ENCODE peak calls at places on chromosome 2, in seven cellular contexts. One of them, this sample, is unnamed. For H3K4me1, the result is how much of the 10 kb centered on the place peaks cover.

GRCh38 chr2:159152119-159152778 is 134.3 kb downstream of the WDSUB1 start:
- DNase-seq in PC-3: no peak
- DNase-seq in neural progenitor cell: no peak
- DNase-seq in right lobe of liver: no peak
- DNase-seq in GM23248: no peak
- DNase-seq in transverse colon: no peak
- DNase-seq in fibroblast of lung: peak
- DNase-seq in this sample: no peak

GRCh38 chr2:39602616-39603015 is 63.1 kb upstream of the TMEM178A start:
- DNase-seq in PC-3: no peak
- DNase-seq in neural progenitor cell: no peak
- DNase-seq in right lobe of liver: no peak
- DNase-seq in GM23248: no peak
- DNase-seq in transverse colon: no peak
- DNase-seq in fibroblast of lung: no peak
- DNase-seq in this sample: no peak

GRCh38 chr2:207224814-207225482 is 59.2 kb upstream of the KLF7 start:
- DNase-seq in PC-3: no peak
- DNase-seq in neural progenitor cell: no peak
- DNase-seq in right lobe of liver: no peak
- DNase-seq in GM23248: no peak
- DNase-seq in transverse colon: no peak
- DNase-seq in fibroblast of lung: no peak
- DNase-seq in this sample: no peak

GRCh38 chr2:102449370-102449974 is 23.6 kb upstream of the SLC9A4 start:
- DNase-seq in PC-3: peak
- DNase-seq in neural progenitor cell: peak
- DNase-seq in right lobe of liver: peak
- DNase-seq in GM23248: peak
- DNase-seq in transverse colon: peak
- DNase-seq in fibroblast of lung: peak
- DNase-seq in this sample: peak

GRCh38 chr2:127670957-127671290 is 4.4 kb downstream of the LIMS2 start:
- DNase-seq in PC-3: peak
- DNase-seq in neural progenitor cell: no peak
- DNase-seq in right lobe of liver: no peak
- DNase-seq in GM23248: no peak
- DNase-seq in transverse colon: no peak
- DNase-seq in fibroblast of lung: no peak
- DNase-seq in this sample: peak

GRCh38 chr2:188788621-188789020 is 185.6 kb upstream of the COL3A1 start:
- DNase-seq in PC-3: peak
- DNase-seq in neural progenitor cell: no peak
- DNase-seq in right lobe of liver: peak
- DNase-seq in GM23248: peak
- DNase-seq in transverse colon: peak
- DNase-seq in fibroblast of lung: peak
- DNase-seq in this sample: peak

GRCh38 chr2:234555616-234556249 is 58.9 kb upstream of the ARL4C start:
- DNase-seq in PC-3: peak
- DNase-seq in neural progenitor cell: no peak
- DNase-seq in right lobe of liver: no peak
- DNase-seq in GM23248: no peak
- DNase-seq in transverse colon: no peak
- DNase-seq in fibroblast of lung: peak
- DNase-seq in this sample: no peak

GRCh38 chr2:148653437-148653836 is 8.9 kb downstream of the EPC2 start:
- DNase-seq in PC-3: no peak
- DNase-seq in neural progenitor cell: no peak
- DNase-seq in right lobe of liver: no peak
- DNase-seq in GM23248: no peak
- DNase-seq in transverse colon: no peak
- DNase-seq in fibroblast of lung: peak
- DNase-seq in this sample: no peak

GRCh38 chr2:32061973-32062861 is 1.1 kb upstream of the SPAST start:
- DNase-seq in PC-3: peak
- DNase-seq in neural progenitor cell: peak
- DNase-seq in right lobe of liver: peak
- DNase-seq in GM23248: peak
- DNase-seq in transverse colon: peak
- DNase-seq in fibroblast of lung: peak
- DNase-seq in this sample: peak

GRCh38 chr2:160906878-160907277 is 253.3 kb upstream of the TANK start:
- DNase-seq in PC-3: peak
- DNase-seq in neural progenitor cell: peak
- DNase-seq in right lobe of liver: no peak
- DNase-seq in GM23248: no peak
- DNase-seq in transverse colon: no peak
- DNase-seq in fibroblast of lung: peak
- DNase-seq in this sample: no peak

DNA sequence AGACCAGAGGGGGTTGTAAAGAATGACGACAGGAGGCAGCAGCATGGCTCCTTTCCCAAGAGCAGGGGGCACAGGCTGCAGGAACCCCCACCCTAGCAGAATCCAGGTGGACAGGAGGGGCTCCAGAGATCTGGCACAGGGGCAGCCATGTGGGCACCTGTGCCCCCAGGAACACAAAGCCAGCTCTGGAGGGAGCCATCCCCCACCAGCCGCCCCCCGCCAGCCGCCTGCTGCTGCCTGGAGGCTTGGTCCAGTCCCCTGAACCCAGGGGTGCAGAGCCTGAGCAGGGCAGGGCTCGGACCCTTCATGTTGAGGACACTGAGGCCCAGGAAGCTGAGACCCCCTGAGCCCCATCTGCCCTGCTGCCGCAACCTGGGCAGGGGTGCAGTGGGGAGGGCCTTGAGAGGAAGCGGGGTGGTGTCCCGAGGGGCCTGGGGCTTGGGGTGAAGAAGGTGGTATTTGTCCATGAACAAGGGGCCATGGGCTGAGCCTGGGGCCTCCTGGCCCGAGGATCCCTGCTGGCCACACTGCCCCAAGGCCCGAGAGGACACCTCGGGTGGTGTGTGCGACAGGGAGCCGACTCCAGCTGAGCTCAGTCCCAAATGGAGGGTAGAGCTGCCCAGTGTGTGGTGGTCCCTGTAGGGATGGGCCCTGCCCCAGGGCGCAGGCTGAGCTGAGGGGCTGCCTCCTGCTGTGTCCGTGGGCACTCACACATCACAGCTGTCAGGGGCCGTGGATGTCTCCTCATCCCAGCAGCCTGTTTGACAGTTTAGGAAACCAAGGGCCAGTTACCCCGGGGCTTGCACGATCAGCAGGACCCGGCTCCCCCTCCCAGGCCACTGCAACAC is 39.8 kb upstream of the SNED1 start:
- DNase-seq in PC-3: no peak
- DNase-seq in neural progenitor cell: no peak
- DNase-seq in right lobe of liver: no peak
- DNase-seq in GM23248: no peak
- DNase-seq in transverse colon: no peak
- DNase-seq in fibroblast of lung: no peak
- DNase-seq in this sample: peak
- H3K4me1 ChIP-seq in PC-3: under half
- H3K4me1 ChIP-seq in neural progenitor cell: under half
- H3K4me1 ChIP-seq in right lobe of liver: under half
- H3K4me1 ChIP-seq in GM23248: under half
- H3K4me1 ChIP-seq in transverse colon: under half
- H3K4me1 ChIP-seq in fibroblast of lung: under half
- H3K4me1 ChIP-seq in this sample: half or more

GRCh38 chr2:3451926-3452671 is 67.2 kb downstream of the ADI1 start:
- DNase-seq in PC-3: no peak
- DNase-seq in neural progenitor cell: peak
- DNase-seq in right lobe of liver: no peak
- DNase-seq in GM23248: no peak
- DNase-seq in transverse colon: no peak
- DNase-seq in fibroblast of lung: no peak
- DNase-seq in this sample: no peak
- H3K4me3 ChIP-seq in PC-3: no peak
- H3K4me3 ChIP-seq in neural progenitor cell: no peak
- H3K4me3 ChIP-seq in right lobe of liver: no peak
- H3K4me3 ChIP-seq in GM23248: no peak
- H3K4me3 ChIP-seq in transverse colon: no peak
- H3K4me3 ChIP-seq in fibroblast of lung: no peak
- H3K4me3 ChIP-seq in this sample: no peak

GRCh38 chr2:217076651-217077232 is 216.9 kb upstream of the TNP1 start:
- DNase-seq in PC-3: no peak
- DNase-seq in neural progenitor cell: no peak
- DNase-seq in right lobe of liver: no peak
- DNase-seq in GM23248: no peak
- DNase-seq in transverse colon: no peak
- DNase-seq in fibroblast of lung: no peak
- DNase-seq in this sample: no peak
- H3K4me1 ChIP-seq in PC-3: under half
- H3K4me1 ChIP-seq in neural progenitor cell: under half
- H3K4me1 ChIP-seq in right lobe of liver: under half
- H3K4me1 ChIP-seq in GM23248: under half
- H3K4me1 ChIP-seq in transverse colon: under half
- H3K4me1 ChIP-seq in fibroblast of lung: under half
- H3K4me1 ChIP-seq in this sample: under half

GRCh38 chr2:46356993-46357392 is 59.8 kb downstream of the EPAS1 start:
- DNase-seq in PC-3: no peak
- DNase-seq in neural progenitor cell: no peak
- DNase-seq in right lobe of liver: no peak
- DNase-seq in GM23248: no peak
- DNase-seq in transverse colon: no peak
- DNase-seq in fibroblast of lung: no peak
- DNase-seq in this sample: no peak
- H3K4me3 ChIP-seq in PC-3: no peak
- H3K4me3 ChIP-seq in neural progenitor cell: no peak
- H3K4me3 ChIP-seq in right lobe of liver: no peak
- H3K4me3 ChIP-seq in GM23248: no peak
- H3K4me3 ChIP-seq in transverse colon: no peak
- H3K4me3 ChIP-seq in fibroblast of lung: no peak
- H3K4me3 ChIP-seq in this sample: no peak

GRCh38 chr2:174332607-174333001 is 2.1 kb upstream of the SP9 start:
- DNase-seq in PC-3: peak
- DNase-seq in neural progenitor cell: peak
- DNase-seq in right lobe of liver: no peak
- DNase-seq in GM23248: no peak
- DNase-seq in transverse colon: no peak
- DNase-seq in fibroblast of lung: no peak
- DNase-seq in this sample: no peak
- H3K4me1 ChIP-seq in PC-3: under half
- H3K4me1 ChIP-seq in neural progenitor cell: under half
- H3K4me1 ChIP-seq in right lobe of liver: under half
- H3K4me1 ChIP-seq in GM23248: under half
- H3K4me1 ChIP-seq in transverse colon: half or more
- H3K4me1 ChIP-seq in fibroblast of lung: under half
- H3K4me1 ChIP-seq in this sample: under half